ENCODE peak calls at places on chromosomes 12 and 14, in five cellular contexts. B, A, J, Q and C are unnamed samples.

GRCh38 chr14:24430682-24431568 is 1.2 kb downstream of the KHNYN start:
- DNase-seq in J (peak; percentile 90), B (no peak), Q (peak; percentile 61), A (peak; percentile 60), C (no peak)

GRCh38 chr12:3237154-3237520 is 160.0 kb downstream of the TSPAN9 start:
- DNase-seq in A (no peak), J (no peak), Q (no peak), B (no peak), C (no peak)

GRCh38 chr12:112317481-112317880 is 64.8 kb downstream of the HECTD4 start:
- DNase-seq in A (peak; percentile 14), Q (no peak), J (no peak), B (no peak), C (no peak)

GRCh38 chr14:99986416-99986815 is 78.8 kb upstream of the EVL start:
- DNase-seq in B (no peak), Q (no peak), J (no peak), A (no peak), C (no peak)

GRCh38 chr12:107564946-107565345 is 120.7 kb upstream of the PWP1 start:
- DNase-seq in Q (no peak), J (no peak), A (peak; percentile 40), B (no peak), C (no peak)

GRCh38 chr12:79557690-79558315 is 133.0 kb downstream of the PAWR start:
- DNase-seq in J (no peak), B (no peak), Q (peak; percentile 13), A (peak; percentile 9), C (no peak)

GRCh38 chr12:106918746-106919145 is 37.0 kb upstream of the TMEM263 start:
- DNase-seq in J (no peak), A (peak; percentile 28), B (no peak), Q (peak; percentile 30), C (no peak)

GRCh38 chr14:96038558-96038919 is 623 bp upstream of the C14orf132 start:
- DNase-seq in Q (no peak), A (no peak), J (no peak), B (no peak), C (no peak)

GRCh38 chr12:109440851-109441490 is 36.1 kb downstream of the KCTD10 start:
- DNase-seq in J (no peak), Q (peak; percentile 61), B (no peak), A (no peak), C (no peak)

GRCh38 chr12:14892726-14893442 is 7.2 kb upstream of the MGP start:
- DNase-seq in B (peak; percentile 3), Q (peak; percentile 74), J (no peak), A (peak; percentile 40), C (no peak)